ENCODE peak calls at places on chromosomes 16 and 17, in four cellular contexts. A, C, T and R are unnamed samples.

GRCh38 chr17:28598389-28598788 is 436 bp downstream of the SPAG5 start:
- DNase-seq in A (no peak), C (no peak), T (no peak), R (no peak)

GRCh38 chr17:63358111-63358839 is 87.8 kb downstream of the CYB561 start:
- DNase-seq in A (peak; percentile 21), C (peak; percentile 68), T (peak; percentile 96), R (no peak)

GRCh38 chr16:71927383-71927782 is 32.1 kb downstream of the IST1 start:
- DNase-seq in A (peak; percentile 28), C (peak; percentile 92), T (peak; percentile 94), R (peak; percentile 74)

GRCh38 chr16:87392823-87393679 is 915 bp downstream of the MAP1LC3B start:
- DNase-seq in A (peak; percentile 46), C (no peak), T (peak; percentile 47), R (peak; percentile 42)

GRCh38 chr16:48124266-48124665 is 31.5 kb downstream of the ABCC12 start:
- DNase-seq in A (no peak), C (no peak), T (peak; percentile 17), R (no peak)

GRCh38 chr16:88978608-88979346 is 1.8 kb upstream of the CBFA2T3 start:
- DNase-seq in A (no peak), C (no peak), T (no peak), R (no peak)

GRCh38 chr17:34692932-34693331 is 113.5 kb downstream of the TMEM132E start:
- DNase-seq in A (no peak), C (no peak), T (no peak), R (no peak)

GRCh38 chr16:20259549-20259948 is 67.8 kb downstream of the GP2 start:
- DNase-seq in A (no peak), C (no peak), T (no peak), R (no peak)

GRCh38 chr16:12067714-12068401 is 91.3 kb downstream of the SNX29 start:
- DNase-seq in A (peak; percentile 81), C (peak; percentile 72), T (peak; percentile 81), R (peak; percentile 70)

GRCh38 chr17:39916918-39917317 is 1.5 kb downstream of the GSDMB start:
- DNase-seq in A (peak; percentile 42), C (no peak), T (peak; percentile 24), R (peak; percentile 94)
- TF ChIP-seq CTCF in A (no peak), C (peak; percentile 18), T (peak; percentile 44), R (no peak)

GRCh38 chr17:9577402-9577709 is 914 bp downstream of the CFAP52 start:
- DNase-seq in A (no peak), C (no peak), T (no peak), R (no peak)

GRCh38 chr17:9571201-9571600 is 4.4 kb downstream of the STX8 start:
- DNase-seq in A (no peak), C (no peak), T (no peak), R (no peak)

GRCh38 chr17:9576521-9577401 is at the start of gene CFAP52:
- DNase-seq in A (peak; percentile 75), C (peak; percentile 48), T (peak; percentile 67), R (peak; percentile 61)

GRCh38 chr17:9575381-9576072 is at the start of gene STX8:
- DNase-seq in A (peak; percentile 94), C (peak; percentile 59), T (peak; percentile 88), R (peak; percentile 85)
- TF ChIP-seq CTCF in A (no peak), C (no peak), T (no peak), R (no peak)

DNA sequence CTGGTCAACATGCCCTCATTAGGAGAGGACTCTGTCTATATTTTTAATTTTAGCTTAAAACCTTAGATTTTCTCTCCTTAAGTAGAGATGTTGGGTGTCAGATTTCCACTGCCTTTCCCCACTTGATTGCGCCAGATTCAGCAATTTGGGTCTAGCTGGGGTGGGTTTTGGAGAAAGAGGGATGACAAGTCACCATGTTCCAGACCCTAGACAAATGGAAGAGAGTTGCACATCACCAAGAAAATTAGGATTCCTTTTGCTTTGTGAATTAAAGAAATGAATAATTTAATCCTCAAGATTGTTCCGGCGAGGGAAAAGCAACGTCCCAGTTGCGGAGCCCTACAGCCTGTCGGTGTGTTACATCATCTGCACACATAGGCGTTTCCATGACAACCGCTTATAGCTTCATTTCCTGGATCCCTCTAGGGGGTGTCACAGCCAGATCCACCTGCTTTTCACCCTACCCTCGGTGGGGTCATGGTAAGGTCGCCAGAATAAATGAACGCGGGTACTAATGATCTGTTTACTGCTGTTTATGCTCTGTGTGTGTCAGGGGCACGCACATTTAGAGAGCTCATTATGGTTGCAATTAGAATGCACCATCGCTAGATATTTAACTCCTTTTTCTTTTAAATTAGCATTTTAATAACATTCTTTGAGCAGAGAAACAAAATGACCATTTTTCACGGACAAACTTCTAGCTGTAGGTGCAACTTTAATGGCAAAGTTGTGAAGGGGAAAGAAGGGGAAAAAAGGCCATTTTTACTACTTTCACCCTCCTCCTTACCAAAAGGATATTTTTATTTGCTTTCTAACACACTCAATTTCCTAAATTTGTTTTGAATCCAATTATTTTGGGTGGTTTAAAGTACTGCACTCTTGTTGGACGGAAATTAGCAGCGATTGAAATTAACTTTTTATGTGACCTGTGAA is 41.9 kb downstream of the SNX11 start:
- DNase-seq in A (peak; percentile 38), C (no peak), T (no peak), R (no peak)
- TF ChIP-seq CTCF in A (no peak), C (no peak), T (no peak), R (no peak)

GRCh38 chr17:36808181-36808661 is 129.1 kb upstream of the LHX1 start:
- DNase-seq in A (no peak), C (no peak), T (peak; percentile 2), R (no peak)

GRCh38 chr17:36813357-36813756 is 123.9 kb upstream of the LHX1 start:
- DNase-seq in A (no peak), C (no peak), T (no peak), R (no peak)

GRCh38 chr17:36812762-36813161 is 124.5 kb upstream of the LHX1 start:
- DNase-seq in A (no peak), C (no peak), T (no peak), R (no peak)

DNA sequence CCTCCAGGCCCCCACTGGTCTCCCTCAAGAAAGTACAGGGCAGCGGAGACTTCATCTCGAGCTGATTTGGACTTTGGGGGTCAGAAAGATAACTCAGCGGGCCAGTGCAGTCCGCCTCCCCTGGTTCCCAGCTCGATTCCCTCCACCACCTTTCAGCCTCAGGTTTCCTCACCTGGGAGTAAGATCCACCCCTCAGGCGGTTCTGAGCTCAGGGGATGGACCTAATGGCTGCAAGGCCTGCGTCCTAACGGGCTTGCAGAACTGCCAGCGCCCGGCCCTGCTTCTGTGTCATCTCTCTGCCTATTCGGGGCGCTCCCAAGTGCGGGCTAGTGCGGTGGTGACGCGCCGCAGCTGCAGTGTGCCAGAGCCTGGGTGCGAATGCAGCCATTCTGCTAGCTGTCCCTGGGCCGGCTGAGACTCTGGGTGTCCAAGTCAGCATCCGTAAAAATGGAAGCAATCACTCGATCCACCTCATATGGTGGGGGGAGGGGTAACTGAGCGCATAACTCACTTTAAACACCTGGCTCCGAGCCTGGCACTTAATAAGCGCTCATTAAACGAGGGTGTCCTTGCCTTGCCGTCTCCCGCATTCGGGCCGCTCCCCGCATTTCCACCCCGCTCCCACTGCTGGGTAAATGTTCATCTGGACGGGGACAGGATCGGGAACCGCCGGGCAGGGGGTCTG is 129.6 kb upstream of the LHX1 start:
- DNase-seq in A (no peak), C (no peak), T (no peak), R (no peak)
- TF ChIP-seq CTCF in A (no peak), C (no peak), T (no peak), R (no peak)

GRCh38 chr17:81819648-81820171 is 13.4 kb downstream of the MCRIP1 start:
- DNase-seq in A (no peak), C (no peak), T (no peak), R (no peak)
- TF ChIP-seq CTCF in A (no peak), C (no peak), T (no peak), R (no peak)

DNA sequence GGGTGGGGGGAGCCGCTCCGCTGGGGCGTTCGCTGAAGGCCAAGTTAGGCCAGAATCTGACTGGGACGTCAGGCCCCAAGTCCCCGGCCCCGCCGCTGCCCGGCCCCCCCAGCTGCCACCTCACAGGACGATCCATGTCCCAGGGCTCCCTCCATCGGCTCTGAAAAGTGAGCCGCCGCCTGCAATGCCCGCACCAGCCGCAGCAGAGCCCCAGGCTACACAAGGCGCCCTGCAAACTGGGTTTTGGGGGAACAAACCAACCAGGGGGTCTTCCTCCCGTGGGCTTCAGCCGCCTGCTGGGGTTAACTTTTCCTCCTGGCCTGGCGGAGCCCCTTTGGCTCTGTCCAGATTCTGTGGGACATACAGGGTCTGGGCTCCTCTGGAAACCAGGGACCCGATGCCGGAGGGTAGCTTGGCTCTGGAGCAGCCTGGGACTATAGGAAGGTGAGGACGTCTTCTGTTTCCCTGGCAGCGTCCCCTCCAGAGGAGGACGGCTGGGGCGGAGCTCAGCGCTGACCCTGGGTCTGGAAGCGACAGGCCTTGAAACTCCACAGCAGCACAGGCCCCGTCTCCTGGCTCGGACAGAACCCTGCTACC is 835 bp downstream of the NME4 start:
- DNase-seq in A (peak; percentile 86), C (peak; percentile 17), T (peak; percentile 74), R (peak; percentile 78)
- TF ChIP-seq CTCF in A (no peak), C (no peak), T (peak; percentile 49), R (no peak)

DNA sequence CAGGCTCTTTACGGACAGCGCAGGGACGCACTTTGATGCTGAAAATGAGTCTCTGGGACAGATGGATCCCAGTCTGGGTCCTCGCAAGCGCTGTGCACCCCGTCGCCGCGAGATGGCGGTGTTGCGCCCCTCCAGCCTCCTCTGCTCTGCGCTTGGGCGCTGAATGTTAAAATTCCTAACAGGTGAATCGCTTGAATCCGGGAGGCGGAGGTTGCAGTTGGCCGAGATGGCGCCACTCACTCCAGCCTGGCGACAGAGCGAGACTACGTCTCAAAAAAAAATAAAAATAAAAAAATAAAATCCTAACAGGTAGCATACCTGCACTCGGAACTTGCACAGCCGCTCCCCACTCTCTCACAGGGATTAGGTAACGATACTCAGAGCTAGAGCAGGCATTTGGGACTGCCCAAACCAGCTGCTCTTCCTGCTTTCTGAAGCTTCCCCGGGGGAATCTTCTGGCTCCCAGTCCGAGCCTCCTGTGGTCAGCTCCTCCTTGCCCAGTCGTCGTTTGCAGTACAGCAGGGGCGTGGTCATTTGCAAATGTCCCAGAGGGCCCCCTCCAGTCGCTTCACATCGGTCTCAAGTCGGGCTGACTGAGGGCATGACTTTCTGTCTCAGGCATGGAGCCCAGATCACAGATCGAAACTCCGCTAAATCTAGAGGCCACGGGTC is 26.2 kb upstream of the OSGIN1 start:
- DNase-seq in A (peak; percentile 81), C (peak; percentile 36), T (peak; percentile 61), R (peak; percentile 95)
- TF ChIP-seq CTCF in A (peak; percentile 91), C (peak; percentile 98), T (peak; percentile 92), R (peak; percentile 87)

GRCh38 chr17:47225436-47225858 is 16.3 kb downstream of the MYL4 start:
- DNase-seq in A (peak; percentile 45), C (peak; percentile 81), T (peak; percentile 84), R (peak; percentile 70)
- TF ChIP-seq CTCF in A (no peak), C (no peak), T (no peak), R (no peak)

GRCh38 chr17:9120471-9120870 is 99.2 kb downstream of the NTN1 start:
- DNase-seq in A (peak; percentile 19), C (no peak), T (no peak), R (no peak)
- TF ChIP-seq CTCF in A (peak; percentile 17), C (peak; percentile 45), T (peak; percentile 13), R (no peak)

DNA sequence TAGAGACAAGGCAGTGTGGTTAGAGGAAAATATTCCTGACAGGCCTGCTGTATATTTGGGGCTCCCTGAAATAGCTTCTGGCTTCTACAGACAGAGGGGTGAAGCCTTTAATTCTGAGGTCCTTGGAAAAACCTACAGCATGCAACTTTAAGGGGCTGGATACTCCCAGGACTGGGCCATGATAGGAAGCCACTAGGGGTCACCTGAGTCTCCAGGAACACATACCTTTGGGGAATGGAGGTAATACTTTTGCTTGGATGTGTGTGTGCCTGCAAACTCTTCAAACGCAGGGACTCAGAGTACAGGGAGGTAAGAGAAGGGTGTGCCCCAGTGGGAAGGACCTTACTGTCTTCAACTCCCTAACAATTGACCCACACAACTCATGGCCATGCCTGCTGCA is 4.1 kb downstream of the ASIC2 start:
- DNase-seq in A (no peak), C (no peak), T (no peak), R (no peak)
- TF ChIP-seq CTCF in A (no peak), C (no peak), T (no peak), R (no peak)